ENCODE peak calls at places on chromosome 7, in four cellular contexts. Y, J, B and N are unnamed samples.

GRCh38 chr7:85489498-85489897 is 302.6 kb upstream of the SEMA3D start:
- DNase-seq in Y (peak), J (no peak), B (no peak), N (no peak)

GRCh38 chr7:131745645-131746248 is 189.3 kb upstream of the PODXL start:
- DNase-seq in Y (peak), J (no peak), B (peak), N (peak)

GRCh38 chr7:2725178-2726105 is 37.4 kb downstream of the AMZ1 start:
- DNase-seq in Y (no peak), J (no peak), B (no peak), N (no peak)

GRCh38 chr7:131385039-131385605 is 57.4 kb downstream of the MKLN1 start:
- DNase-seq in Y (peak), J (no peak), B (no peak), N (no peak)

GRCh38 chr7:98163704-98164478 is 47.3 kb upstream of the BHLHA15 start:
- DNase-seq in Y (peak), J (no peak), B (no peak), N (no peak)

GRCh38 chr7:137954614-137955013 is 47.3 kb downstream of the CREB3L2 start:
- DNase-seq in Y (peak), J (no peak), B (no peak), N (no peak)

GRCh38 chr7:435518-436366 is 83.9 kb downstream of the PDGFA start:
- DNase-seq in Y (no peak), J (no peak), B (no peak), N (no peak)

GRCh38 chr7:103637080-103637479 is 191.1 kb upstream of the SLC26A5 start:
- DNase-seq in Y (peak), J (no peak), B (no peak), N (no peak)

GRCh38 chr7:112334366-112334765 is 115.9 kb upstream of the IFRD1 start:
- DNase-seq in Y (no peak), J (no peak), B (no peak), N (no peak)

GRCh38 chr7:148334959-148335577 is 255.5 kb upstream of the C7orf33 start:
- DNase-seq in Y (peak), J (peak), B (no peak), N (no peak)

GRCh38 chr7:151800861-151801260 is 76.1 kb downstream of the PRKAG2 start:
- DNase-seq in Y (no peak), J (no peak), B (no peak), N (no peak)

GRCh38 chr7:18974803-18975202 is 142.6 kb downstream of the TWIST1 start:
- DNase-seq in Y (peak), J (no peak), B (no peak), N (no peak)

GRCh38 chr7:113349339-113349738 is 231.0 kb upstream of the SMIM30 start:
- DNase-seq in Y (no peak), J (no peak), B (no peak), N (no peak)

GRCh38 chr7:95102662-95103061 is 195.3 kb downstream of the PPP1R9A start:
- DNase-seq in Y (peak), J (no peak), B (no peak), N (no peak)

GRCh38 chr7:101137651-101138148 is 10.8 kb downstream of the SERPINE1 start:
- DNase-seq in Y (no peak), J (no peak), B (no peak), N (no peak)

GRCh38 chr7:36045830-36046341 is 107.2 kb upstream of the EEPD1 start:
- DNase-seq in Y (no peak), J (no peak), B (no peak), N (no peak)

GRCh38 chr7:519974-520458 is 370 bp upstream of the PDGFA start:
- DNase-seq in Y (peak), J (no peak), B (no peak), N (peak)

GRCh38 chr7:20929199-20929598 is 142.5 kb upstream of the SP8 start:
- DNase-seq in Y (no peak), J (no peak), B (no peak), N (no peak)